ENCODE peak calls at places on chromosomes 6 and 20, in seven cellular contexts. Y is fibroblast of mammary gland, B is tibial artery, C is SK-N-SH, E is keratinocyte, K is AG04450, A is glutamatergic neuron. D is an unnamed sample.

GRCh38 chr6:30727920-30728605 is 7.9 kb downstream of the TUBB start:
- DNase-seq in A (no peak), K (no peak), C (peak; percentile 36), Y (peak; percentile 71), E (no peak), B (no peak), D (no peak)

GRCh38 chr6:24146871-24147270 is 20.9 kb downstream of the NRSN1 start:
- DNase-seq in K (no peak), E (no peak), Y (no peak), C (no peak), A (no peak), B (no peak), D (no peak)

GRCh38 chr6:110689275-110689935 is 125.9 kb downstream of the CDK19 start:
- DNase-seq in A (no peak), C (no peak), Y (no peak), B (no peak), K (no peak), E (no peak), D (no peak)

GRCh38 chr6:5994234-5994998 is 12.3 kb downstream of the NRN1 start:
- DNase-seq in K (no peak), C (no peak), B (no peak), A (peak; percentile 17), E (no peak), Y (no peak), D (no peak)

GRCh38 chr6:140183881-140184280 is 809.4 kb upstream of the CITED2 start:
- DNase-seq in B (no peak), K (no peak), Y (peak; percentile 59), E (no peak), C (no peak), A (no peak), D (no peak)

GRCh38 chr6:35170166-35170565 is 29.0 kb upstream of the TCP11 start:
- DNase-seq in A (no peak), C (no peak), B (no peak), E (no peak), Y (peak; percentile 89), K (no peak), D (no peak)

GRCh38 chr6:71090216-71090615 is 133.4 kb upstream of the B3GAT2 start:
- DNase-seq in Y (no peak), E (no peak), C (no peak), B (no peak), A (no peak), K (no peak), D (no peak)

GRCh38 chr6:112117554-112117953 is 30.2 kb downstream of the FAM229B start:
- DNase-seq in Y (peak; percentile 33), C (no peak), A (no peak), E (no peak), K (no peak), B (no peak), D (no peak)

GRCh38 chr20:3248167-3248992 is 9.4 kb upstream of the SLC4A11 start:
- DNase-seq in A (peak; percentile 57), B (no peak), K (no peak), C (no peak), E (no peak), Y (peak; percentile 44), D (no peak)

GRCh38 chr20:45080867-45081616 is 19.9 kb downstream of the KCNS1 start:
- DNase-seq in B (no peak), E (no peak), C (no peak), Y (no peak), K (no peak), A (no peak), D (no peak)

GRCh38 chr6:37160922-37161778 is 8.8 kb upstream of the PIM1 start:
- DNase-seq in E (no peak), C (no peak), Y (peak; percentile 77), A (no peak), K (no peak), B (no peak), D (no peak)

GRCh38 chr6:133184798-133185380 is 56.3 kb upstream of the EYA4 start:
- DNase-seq in E (no peak), Y (peak; percentile 44), K (no peak), B (no peak), A (no peak), C (no peak), D (no peak)

GRCh38 chr6:391559-392440 is at the start of gene IRF4:
- DNase-seq in Y (peak; percentile 9), C (no peak), K (no peak), A (peak; percentile 51), E (no peak), B (no peak), D (no peak)

GRCh38 chr20:62133864-62134263 is 9.3 kb downstream of the PSMA7 start:
- DNase-seq in K (no peak), B (no peak), E (no peak), Y (peak; percentile 14), C (peak; percentile 56), A (no peak), D (no peak)

GRCh38 chr6:32819729-32820128 is 2.9 kb upstream of the HLA-DOB start:
- DNase-seq in Y (peak; percentile 94), E (no peak), A (no peak), C (no peak), K (no peak), B (no peak), D (no peak)

GRCh38 chr20:16020971-16021370 is 552.3 kb downstream of the KIF16B start:
- DNase-seq in K (no peak), B (no peak), C (no peak), E (peak; percentile 25), Y (peak; percentile 78), A (no peak), D (no peak)

GRCh38 chr6:12051861-12052368 is 39.8 kb downstream of the HIVEP1 start:
- DNase-seq in B (no peak), A (no peak), C (no peak), Y (no peak), E (no peak), K (peak; percentile 50), D (no peak)

GRCh38 chr6:87473419-87473903 is 687 bp downstream of the SLC35A1 start:
- DNase-seq in Y (peak; percentile 49), E (no peak), K (no peak), A (no peak), C (no peak), B (no peak), D (no peak)

GRCh38 chr6:39196648-39197047 is 32.6 kb downstream of the KCNK5 start:
- DNase-seq in K (no peak), E (no peak), C (no peak), B (no peak), Y (no peak), A (no peak), D (no peak)

GRCh38 chr20:39225536-39225935 is 263.4 kb downstream of the DHX35 start:
- DNase-seq in Y (no peak), C (no peak), B (no peak), K (no peak), A (no peak), E (no peak), D (no peak)
- TF ChIP-seq CTCF in Y (no peak), C (no peak), B (no peak), K (no peak), A (no peak), E (no peak), D (no peak)

GRCh38 chr20:51616060-51616459 is 73.5 kb upstream of the NFATC2 start:
- DNase-seq in Y (no peak), E (no peak), B (no peak), K (no peak), C (no peak), A (no peak), D (no peak)
- TF ChIP-seq CTCF in Y (peak; percentile 17), E (no peak), B (no peak), K (no peak), C (peak; percentile 27), A (no peak), D (no peak)

GRCh38 chr20:49483018-49483705 is 694 bp upstream of the KCNB1 start:
- DNase-seq in B (no peak), K (no peak), Y (no peak), E (no peak), A (peak; percentile 39), C (peak; percentile 75), D (no peak)

GRCh38 chr20:49482173-49482572 is 295 bp downstream of the KCNB1 start:
- DNase-seq in A (no peak), Y (no peak), K (no peak), E (no peak), C (no peak), B (no peak), D (no peak)

GRCh38 chr20:49481116-49481515 is 1.4 kb downstream of the KCNB1 start:
- DNase-seq in C (no peak), K (no peak), B (no peak), E (no peak), Y (no peak), A (no peak), D (no peak)

GRCh38 chr20:49483706-49484101 is 1.2 kb upstream of the KCNB1 start:
- DNase-seq in B (no peak), K (no peak), C (peak; percentile 85), E (no peak), A (peak; percentile 45), Y (no peak), D (no peak)

DNA sequence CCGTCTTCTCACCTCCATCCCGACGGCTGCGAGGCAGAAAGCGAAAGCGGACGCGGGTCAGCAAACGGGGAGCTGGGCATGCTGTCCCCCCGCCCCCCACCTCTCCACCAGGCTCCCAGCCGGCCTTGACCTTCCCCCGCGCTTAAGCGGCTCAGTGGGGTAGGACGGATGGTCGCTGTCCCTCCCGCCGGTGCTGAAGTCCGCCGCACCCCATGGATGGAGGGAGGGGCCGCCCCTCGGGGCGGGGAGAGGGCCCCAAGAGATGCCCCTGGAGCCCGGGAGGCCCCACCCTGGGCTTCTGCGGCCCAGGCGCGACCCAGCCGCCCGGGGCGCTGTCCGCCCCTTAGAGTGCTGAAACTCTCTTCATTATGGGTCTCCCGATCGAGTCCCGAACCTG is at the start of gene KCNB1:
- DNase-seq in C (peak; percentile 48), A (peak; percentile 40), B (peak; percentile 81), E (no peak), K (no peak), Y (peak; percentile 18), D (peak; percentile 22)
- TF ChIP-seq CTCF in C (no peak), A (peak; percentile 24), B (peak; percentile 26), E (no peak), K (no peak), Y (no peak), D (no peak)

DNA sequence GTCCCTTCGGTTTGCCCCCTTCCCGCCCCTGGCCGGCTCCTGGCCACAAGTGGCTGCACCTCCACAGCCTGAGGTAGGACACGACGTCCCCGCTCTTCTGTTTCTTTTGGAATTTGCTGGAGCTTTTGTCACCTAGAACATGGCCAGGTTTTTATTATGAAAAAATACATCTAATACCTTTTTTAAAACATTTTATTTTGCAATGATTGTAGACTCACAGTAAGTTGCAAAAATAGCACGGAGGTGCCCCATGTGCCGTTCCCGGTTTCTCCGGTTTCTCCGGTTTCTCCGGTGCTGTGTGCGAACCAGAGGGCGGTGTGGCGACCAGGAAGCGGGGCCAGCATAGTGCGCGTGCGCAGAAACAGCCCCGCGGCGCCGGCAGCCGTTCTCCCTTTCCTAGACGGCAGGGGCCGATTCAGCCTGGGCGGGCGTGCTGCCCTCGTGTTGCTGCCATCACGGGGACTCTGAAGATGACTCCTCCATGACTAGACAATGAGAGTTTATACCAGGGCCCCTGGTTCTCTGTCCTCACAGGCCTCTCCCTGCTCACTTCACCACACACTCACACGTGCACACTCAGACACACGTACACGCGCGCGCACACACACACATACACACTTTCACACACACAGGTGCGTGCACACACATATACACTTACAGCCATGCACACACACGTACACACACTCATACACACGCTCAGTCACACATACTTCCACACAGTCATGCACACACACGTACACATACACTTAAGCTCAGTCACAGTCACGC is 102.1 kb downstream of the TMEM242 start:
- DNase-seq in K (peak; percentile 42), C (peak; percentile 83), E (peak; percentile 25), B (peak; percentile 90), Y (peak; percentile 80), A (peak; percentile 74), D (peak; percentile 75)
- TF ChIP-seq CTCF in K (no peak), C (no peak), E (peak; percentile 17), B (peak; percentile 12), Y (peak; percentile 15), A (no peak), D (no peak)

D was measured in activated B cell treated with CpG ODN at 0.5 μM for 24 hours.